ENCODE peak calls at places on chromosome 1, in nine cellular contexts. E, M, L, A, Y, P, T, S and U are unnamed samples.

GRCh38 chr1:225479996-225480720 is 52.3 kb upstream of the LBR start:
- DNase-seq in A (no peak), L (no peak), Y (no peak), T (no peak), P (no peak), S (no peak), M (no peak), E (no peak), U (peak)

GRCh38 chr1:150268342-150268705 is 492 bp downstream of the APH1A start:
- DNase-seq in M (no peak), E (peak), T (no peak), P (peak), Y (peak), L (no peak), S (no peak), A (peak), U (peak)

GRCh38 chr1:112866151-112866550 is 89.8 kb downstream of the SLC16A1 start:
- DNase-seq in S (no peak), Y (no peak), A (no peak), E (no peak), M (no peak), T (no peak), P (no peak), L (no peak), U (no peak)

GRCh38 chr1:22534951-22535350 is 28.3 kb upstream of the EPHA8 start:
- DNase-seq in M (no peak), T (no peak), E (no peak), S (no peak), L (no peak), Y (no peak), A (no peak), P (no peak), U (no peak)

GRCh38 chr1:171909711-171910110 is 68.4 kb downstream of the DNM3 start:
- DNase-seq in M (no peak), E (no peak), S (no peak), P (no peak), Y (no peak), A (no peak), L (no peak), T (no peak), U (no peak)

GRCh38 chr1:70220015-70220414 is 1.2 kb upstream of the SRSF11 start:
- DNase-seq in M (no peak), E (no peak), S (no peak), L (no peak), A (no peak), P (no peak), Y (no peak), T (no peak), U (no peak)

GRCh38 chr1:60672435-60672834 is 409.9 kb upstream of the NFIA start:
- DNase-seq in Y (no peak), E (no peak), T (no peak), S (no peak), M (no peak), L (no peak), P (no peak), A (no peak), U (no peak)

GRCh38 chr1:108644984-108645383 is 15.9 kb downstream of the HENMT1 start:
- DNase-seq in L (no peak), M (no peak), P (peak), Y (peak), E (no peak), A (no peak), T (no peak), S (peak), U (no peak)

GRCh38 chr1:15383810-15384209 is 25.9 kb upstream of the EFHD2 start:
- DNase-seq in P (no peak), T (no peak), M (no peak), E (no peak), Y (no peak), A (no peak), L (no peak), S (no peak), U (no peak)

GRCh38 chr1:204601979-204602653 is 83.4 kb downstream of the LRRN2 start:
- DNase-seq in T (no peak), M (no peak), P (no peak), S (no peak), A (no peak), Y (no peak), L (no peak), E (no peak), U (no peak)

GRCh38 chr1:59705849-59706599 is 108.7 kb upstream of the HOOK1 start:
- DNase-seq in Y (no peak), L (no peak), P (no peak), M (no peak), T (no peak), A (no peak), S (no peak), E (no peak), U (no peak)

GRCh38 chr1:98305362-98305761 is 356.2 kb upstream of the SNX7 start:
- DNase-seq in M (no peak), S (no peak), L (no peak), T (no peak), Y (no peak), P (no peak), E (no peak), A (no peak), U (no peak)

GRCh38 chr1:160101037-160101716 is 2.8 kb upstream of the IGSF8 start:
- DNase-seq in M (peak), S (peak), E (peak), L (peak), T (peak), P (peak), A (peak), Y (peak), U (peak)

GRCh38 chr1:59043796-59044195 is 253.1 kb upstream of the FGGY start:
- DNase-seq in T (peak), E (no peak), Y (no peak), A (no peak), L (no peak), S (no peak), M (no peak), P (no peak), U (no peak)

GRCh38 chr1:204319027-204319426 is 40.7 kb downstream of the PLEKHA6 start:
- DNase-seq in T (no peak), E (no peak), P (no peak), S (no peak), M (no peak), Y (no peak), A (no peak), L (no peak), U (no peak)

GRCh38 chr1:40630488-40631223 is 34.8 kb downstream of the RIMS3 start:
- DNase-seq in A (peak), P (peak), Y (peak), T (peak), S (no peak), M (no peak), E (no peak), L (no peak), U (peak)

GRCh38 chr1:18494304-18494703 is 13.6 kb downstream of the KLHDC7A start:
- DNase-seq in M (no peak), T (no peak), Y (no peak), A (no peak), S (no peak), P (no peak), L (no peak), E (no peak), U (no peak)